ENCODE peak calls at places on chromosomes 13 and 19, in seven cellular contexts. T is small intestine; V is AG09309; O is thoracic aorta; A is lung microvascular endothelial cell; H is stimulated activated CD4-positive, alpha-beta T cell treated with anti-CD3 and anti-CD28 coated beads, TNF-alpha, amount 100 ng/mL, for 24 hours; I is H54. F is an unnamed sample.

GRCh38 chr19:45781282-45782161 is 768 bp downstream of the DMPK start:
- DNase-seq in T (peak), V (no peak), O (no peak), A (no peak), H (no peak), I (peak), F (no peak)

GRCh38 chr13:112759053-112759452 is 69.2 kb downstream of the ATP11A start:
- DNase-seq in T (no peak), V (no peak), O (no peak), A (no peak), H (no peak), I (no peak), F (no peak)

GRCh38 chr13:26706381-26706780 is 54.2 kb downstream of the GPR12 start:
- DNase-seq in T (no peak), V (no peak), O (no peak), A (no peak), H (no peak), I (no peak), F (no peak)

GRCh38 chr19:36103842-36104552 is 6.9 kb upstream of the OVOL3 start:
- DNase-seq in T (no peak), V (no peak), O (no peak), A (no peak), H (no peak), I (peak), F (no peak)

GRCh38 chr13:110237895-110238294 is 69.1 kb downstream of the COL4A1 start:
- DNase-seq in T (no peak), V (no peak), O (no peak), A (no peak), H (no peak), I (no peak), F (no peak)

GRCh38 chr19:34969721-34970120 is 5.7 kb upstream of the ZNF792 start:
- DNase-seq in T (no peak), V (no peak), O (no peak), A (no peak), H (no peak), I (no peak), F (no peak)

GRCh38 chr13:112968380-112968909 is 569 bp upstream of the MCF2L start:
- DNase-seq in T (peak), V (no peak), O (no peak), A (no peak), H (peak), I (no peak), F (no peak)

GRCh38 chr13:30526612-30527217 is 61.0 kb upstream of the HMGB1 start:
- DNase-seq in T (no peak), V (no peak), O (no peak), A (no peak), H (no peak), I (no peak), F (no peak)

GRCh38 chr13:51083706-51084105 is 27.4 kb downstream of the C13orf42 start:
- DNase-seq in T (no peak), V (no peak), O (no peak), A (no peak), H (no peak), I (no peak), F (no peak)

GRCh38 chr19:34269968-34270621 is 15.7 kb downstream of the GARRE1 start:
- DNase-seq in T (peak), V (no peak), O (peak), A (peak), H (peak), I (peak), F (peak)

GRCh38 chr13:21898990-21899389 is 228.1 kb downstream of the FGF9 start:
- DNase-seq in T (peak), V (no peak), O (no peak), A (no peak), H (no peak), I (no peak), F (no peak)

GRCh38 chr19:58558066-58558622 is at the start of gene UBE2M:
- DNase-seq in T (peak), V (no peak), O (no peak), A (peak), H (no peak), I (no peak), F (no peak)

GRCh38 chr13:91384891-91385290 is 13.5 kb upstream of the GPC5 start:
- DNase-seq in T (no peak), V (no peak), O (no peak), A (no peak), H (no peak), I (no peak), F (no peak)

GRCh38 chr19:6297202-6297601 is 17.4 kb upstream of the MLLT1 start:
- DNase-seq in T (no peak), V (no peak), O (no peak), A (no peak), H (no peak), I (no peak), F (no peak)

GRCh38 chr13:28452755-28453154 is 42.2 kb downstream of the FLT1 start:
- DNase-seq in T (no peak), V (no peak), O (no peak), A (no peak), H (no peak), I (no peak), F (no peak)

GRCh38 chr13:42028113-42028799 is 20.2 kb upstream of the DGKH start:
- DNase-seq in T (peak), V (no peak), O (no peak), A (no peak), H (no peak), I (no peak), F (no peak)

GRCh38 chr19:11268783-11269267 is 6.5 kb upstream of the DOCK6 start:
- DNase-seq in T (no peak), V (no peak), O (no peak), A (peak), H (no peak), I (peak), F (peak)

GRCh38 chr19:18193388-18194207 is 580 bp downstream of the MPV17L2 start:
- DNase-seq in T (peak), V (no peak), O (no peak), A (peak), H (no peak), I (no peak), F (no peak)

F was measured in HS-5.